ENCODE peak calls at places on chromosome 4, in four cellular contexts. P is brain microvascular endothelial cell, M is right atrium auricular region, S is endodermal cell. Q is an unnamed sample.

GRCh38 chr4:174828845-174829701 is at the start of gene GLRA3:
- DNase-seq in P (peak; percentile 54), M (no peak), S (peak; percentile 99), Q (no peak)

GRCh38 chr4:76811604-76812412 is 86.1 kb downstream of the SOWAHB start:
- DNase-seq in P (peak; percentile 69), M (no peak), S (peak; percentile 64), Q (peak; percentile 68)

GRCh38 chr4:45004847-45005565 is 278.6 kb upstream of the GNPDA2 start:
- DNase-seq in P (no peak), M (no peak), S (no peak), Q (no peak)

GRCh38 chr4:40309250-40309774 is 25.8 kb upstream of the CHRNA9 start:
- DNase-seq in P (peak; percentile 81), M (peak; percentile 92), S (peak; percentile 99), Q (peak; percentile 89)

GRCh38 chr4:13368262-13368661 is 115.9 kb downstream of the RAB28 start:
- DNase-seq in P (no peak), M (no peak), S (no peak), Q (no peak)

GRCh38 chr4:112853662-112854256 is 195.7 kb upstream of the ANK2 start:
- DNase-seq in P (no peak), M (no peak), S (no peak), Q (no peak)

GRCh38 chr4:38177792-38178665 is 217.8 kb downstream of the PTTG2 start:
- DNase-seq in P (no peak), M (peak; percentile 88), S (no peak), Q (peak; percentile 78)

GRCh38 chr4:168150651-168151050 is 58.3 kb downstream of the ANXA10 start:
- DNase-seq in P (peak; percentile 45), M (no peak), S (no peak), Q (no peak)

GRCh38 chr4:81405900-81406401 is 65.8 kb downstream of the RASGEF1B start:
- DNase-seq in P (peak; percentile 57), M (no peak), S (no peak), Q (no peak)

GRCh38 chr4:108646706-108647105 is 3.7 kb upstream of the OSTC start:
- DNase-seq in P (no peak), M (no peak), S (no peak), Q (no peak)

GRCh38 chr4:151407466-151408379 is 1.3 kb upstream of the FHIP1A start:
- DNase-seq in P (no peak), M (no peak), S (peak; percentile 75), Q (peak; percentile 15)

GRCh38 chr4:174217273-174218126 is 66.0 kb downstream of the FBXO8 start:
- DNase-seq in P (no peak), M (no peak), S (peak; percentile 76), Q (no peak)

GRCh38 chr4:115711575-115711974 is 598.2 kb upstream of the NDST4 start:
- DNase-seq in P (no peak), M (no peak), S (peak; percentile 41), Q (no peak)

GRCh38 chr4:39730067-39730466 is 32.1 kb downstream of the UBE2K start:
- DNase-seq in P (no peak), M (no peak), S (no peak), Q (no peak)

GRCh38 chr4:3451956-3452355 is 10.2 kb downstream of the HGFAC start:
- DNase-seq in P (peak; percentile 6), M (no peak), S (no peak), Q (no peak)

GRCh38 chr4:6549445-6549844 is 25.5 kb upstream of the MAN2B2 start:
- DNase-seq in P (no peak), M (no peak), S (peak; percentile 81), Q (no peak)

GRCh38 chr4:163613375-163613774 is 118.9 kb downstream of the TMA16 start:
- DNase-seq in P (no peak), M (no peak), S (no peak), Q (no peak)

GRCh38 chr4:23455482-23455881 is 434.4 kb downstream of the PPARGC1A start:
- DNase-seq in P (no peak), M (no peak), S (peak; percentile 73), Q (no peak)

GRCh38 chr4:181822005-181822375 is 421.2 kb upstream of the TENM3 start:
- DNase-seq in P (peak; percentile 59), M (no peak), S (no peak), Q (no peak)

GRCh38 chr4:70471897-70472296 is at the start of gene MUC7:
- DNase-seq in P (no peak), M (no peak), S (no peak), Q (no peak)

DNA sequence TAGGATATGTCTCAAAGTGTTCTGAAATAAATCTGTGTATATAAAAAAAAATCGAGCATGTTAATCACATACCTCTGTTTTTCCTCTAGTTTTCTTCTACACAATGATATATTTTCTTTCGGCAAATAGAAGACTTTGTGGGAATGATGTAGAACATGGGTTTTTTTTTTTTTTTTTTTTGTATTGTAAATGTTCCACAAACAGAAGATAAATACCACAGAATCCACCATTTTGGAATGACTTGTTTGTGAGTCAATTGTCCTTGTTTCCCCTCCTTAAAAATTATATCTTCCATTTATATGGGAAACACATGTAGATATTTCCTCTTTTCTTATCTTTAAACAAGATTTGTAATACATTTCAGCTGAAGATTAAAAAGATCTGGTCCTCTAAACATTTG is 304.5 kb downstream of the SPRY1 start:
- DNase-seq in P (no peak), M (no peak), S (no peak), Q (no peak)
- H3K27ac ChIP-seq in P (peak overlapping the region; percentile 95), M (peak overlapping the region; percentile 74), S (peak overlapping the region; percentile 74), Q (no peak overlapping the region)

GRCh38 chr4:176274441-176274840 is 5.4 kb upstream of the ASB5 start:
- DNase-seq in P (no peak), M (no peak), S (no peak), Q (no peak)

GRCh38 chr4:176272799-176273198 is 3.8 kb upstream of the ASB5 start:
- DNase-seq in P (no peak), M (no peak), S (no peak), Q (no peak)

GRCh38 chr4:176273741-176274140 is 4.7 kb upstream of the ASB5 start:
- DNase-seq in P (no peak), M (no peak), S (no peak), Q (no peak)

GRCh38 chr4:176276710-176277109 is 7.7 kb upstream of the ASB5 start:
- DNase-seq in P (no peak), M (no peak), S (no peak), Q (no peak)

GRCh38 chr4:176277162-176277904 is 8.3 kb upstream of the ASB5 start:
- DNase-seq in P (peak; percentile 76), M (peak; percentile 60), S (peak; percentile 83), Q (peak; percentile 30)
- TF ChIP-seq CTCF in P (peak; percentile 80), M (peak; percentile 27), S (peak; percentile 76), Q (peak; percentile 22)

GRCh38 chr4:61374612-61374920 is 174.4 kb downstream of the ADGRL3 start:
- DNase-seq in P (peak; percentile 8), M (no peak), S (no peak), Q (no peak)
- H3K27ac ChIP-seq in P (peak overlapping the region; percentile 52), M (no peak overlapping the region), S (peak overlapping the region; percentile 55), Q (no peak overlapping the region)

GRCh38 chr4:16000708-16001483 is 37.9 kb upstream of the FGFBP2 start:
- DNase-seq in P (no peak), M (no peak), S (no peak), Q (no peak)

GRCh38 chr4:15995826-15996225 is 32.9 kb upstream of the FGFBP2 start:
- DNase-seq in P (no peak), M (no peak), S (no peak), Q (no peak)

GRCh38 chr4:16005671-16006070 is 42.7 kb upstream of the FGFBP2 start:
- DNase-seq in P (no peak), M (no peak), S (no peak), Q (no peak)

GRCh38 chr4:15996773-15997172 is 33.8 kb upstream of the FGFBP2 start:
- DNase-seq in P (peak; percentile 22), M (no peak), S (no peak), Q (no peak)

GRCh38 chr4:16001484-16001858 is 38.5 kb upstream of the FGFBP2 start:
- DNase-seq in P (peak; percentile 77), M (peak; percentile 77), S (peak; percentile 90), Q (peak; percentile 57)
- TF ChIP-seq CTCF in P (peak; percentile 89), M (peak; percentile 73), S (peak; percentile 92), Q (peak; percentile 69)